ENCODE peak calls at places on chromosomes 5 and 9, in five cellular contexts. H is IMR-90, O is PC-3, X is HCT116, R is left ventricle myocardium inferior. F is an unnamed sample. For H3K9me3, the result is how much of the 10 kb centered on the place peaks cover.

GRCh38 chr5:126414874-126415502 is 8.2 kb upstream of the GRAMD2B start:
- DNase-seq in H (peak), O (peak), X (no peak), R (peak), F (no peak)

GRCh38 chr5:378976-379742 is 57.6 kb downstream of the AHRR start:
- DNase-seq in H (peak), O (peak), X (no peak), R (no peak), F (peak)

GRCh38 chr5:156534086-156534485 is 207.1 kb downstream of the SGCD start:
- DNase-seq in H (no peak), O (no peak), X (no peak), R (no peak), F (no peak)

GRCh38 chr5:158522761-158523160 is 577.0 kb downstream of the EBF1 start:
- DNase-seq in H (no peak), O (no peak), X (no peak), R (peak), F (no peak)

GRCh38 chr9:98132806-98133631 is 14.0 kb upstream of the TRIM14 start:
- DNase-seq in H (no peak), O (no peak), X (no peak), R (no peak), F (no peak)

GRCh38 chr5:136249678-136250266 is 56.8 kb upstream of the SMIM32 start:
- DNase-seq in H (peak), O (peak), X (peak), R (peak), F (peak)

GRCh38 chr9:137666950-137667670 is 48.3 kb downstream of the EHMT1 start:
- DNase-seq in H (no peak), O (no peak), X (no peak), R (no peak), F (no peak)

GRCh38 chr5:139104577-139105271 is 93.4 kb downstream of the SIL1 start:
- DNase-seq in H (peak), O (peak), X (no peak), R (peak), F (no peak)

GRCh38 chr9:125878241-125878640 is 131.1 kb downstream of the PBX3 start:
- DNase-seq in H (no peak), O (no peak), X (no peak), R (no peak), F (no peak)

GRCh38 chr5:146461319-146461718 is 14.2 kb downstream of the TCERG1 start:
- DNase-seq in H (peak), O (peak), X (no peak), R (no peak), F (no peak)

GRCh38 chr5:56251918-56252553 is 18.9 kb upstream of the ANKRD55 start:
- DNase-seq in H (no peak), O (no peak), X (no peak), R (no peak), F (no peak)

GRCh38 chr5:101364469-101364868 is 461.4 kb upstream of the ST8SIA4 start:
- DNase-seq in H (no peak), O (no peak), X (no peak), R (no peak), F (no peak)

GRCh38 chr9:127765418-127765817 is 13.0 kb downstream of the SH2D3C start:
- DNase-seq in H (no peak), O (no peak), X (no peak), R (no peak), F (no peak)

GRCh38 chr5:39020465-39020864 is 53.7 kb downstream of the RICTOR start:
- DNase-seq in H (no peak), O (no peak), X (no peak), R (no peak), F (no peak)

GRCh38 chr5:169547508-169547907 is 36.1 kb upstream of the SPDL1 start:
- DNase-seq in H (peak), O (peak), X (no peak), R (no peak), F (no peak)

GRCh38 chr9:121107041-121107440 is 32.3 kb downstream of the CNTRL start:
- DNase-seq in H (no peak), O (peak), X (peak), R (no peak), F (no peak)

GRCh38 chr5:170907758-170908157 is 45.9 kb downstream of the RANBP17 start:
- DNase-seq in H (peak), O (no peak), X (peak), R (no peak), F (no peak)

GRCh38 chr5:173909205-173909604 is 21.1 kb downstream of the CPEB4 start:
- DNase-seq in H (no peak), O (no peak), X (no peak), R (no peak), F (no peak)

GRCh38 chr9:116951588-116952433 is 264.7 kb downstream of the TRIM32 start:
- DNase-seq in H (peak), O (peak), X (no peak), R (no peak), F (no peak)

GRCh38 chr9:3608011-3608410 is 82.2 kb upstream of the RFX3 start:
- DNase-seq in H (no peak), O (no peak), X (no peak), R (no peak), F (no peak)

GRCh38 chr5:146048994-146049703 is 56.2 kb downstream of the PLAC8L1 start:
- DNase-seq in H (peak), O (peak), X (peak), R (no peak), F (no peak)

GRCh38 chr5:41871866-41872265 is 1.6 kb upstream of the OXCT1 start:
- DNase-seq in H (peak), O (peak), X (no peak), R (no peak), F (no peak)

DNA sequence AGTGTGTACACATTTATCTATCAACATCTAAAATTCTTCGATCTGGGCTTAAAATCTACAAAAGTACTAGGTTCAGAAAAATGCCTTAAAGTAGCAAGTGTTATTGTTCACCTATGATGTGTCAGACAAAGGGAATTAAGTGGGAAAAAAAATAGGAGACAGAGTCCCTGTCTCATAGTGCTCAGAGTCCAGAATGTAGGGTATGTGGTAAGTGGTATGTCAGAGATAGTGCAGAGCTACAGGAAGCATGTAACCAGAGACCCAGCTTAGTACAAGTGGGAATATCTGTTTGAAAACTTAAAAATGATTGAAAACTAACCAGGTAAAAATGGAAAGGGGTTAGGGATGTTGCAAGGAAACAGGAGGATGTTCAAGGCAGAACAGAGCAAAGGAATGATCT is 482.8 kb downstream of the ELAVL2 start:
- DNase-seq in H (no peak), O (no peak), X (no peak), R (no peak), F (no peak)
- H3K9me3 ChIP-seq in H (under half), O (under half), X (under half), R (under half), F (under half)

GRCh38 chr5:177514541-177514940 is 2.2 kb downstream of the DDX41 start:
- DNase-seq in H (no peak), O (no peak), X (no peak), R (no peak), F (no peak)
- H3K4me3 ChIP-seq in H (no peak), O (no peak), X (no peak), R (no peak), F (no peak)

DNA sequence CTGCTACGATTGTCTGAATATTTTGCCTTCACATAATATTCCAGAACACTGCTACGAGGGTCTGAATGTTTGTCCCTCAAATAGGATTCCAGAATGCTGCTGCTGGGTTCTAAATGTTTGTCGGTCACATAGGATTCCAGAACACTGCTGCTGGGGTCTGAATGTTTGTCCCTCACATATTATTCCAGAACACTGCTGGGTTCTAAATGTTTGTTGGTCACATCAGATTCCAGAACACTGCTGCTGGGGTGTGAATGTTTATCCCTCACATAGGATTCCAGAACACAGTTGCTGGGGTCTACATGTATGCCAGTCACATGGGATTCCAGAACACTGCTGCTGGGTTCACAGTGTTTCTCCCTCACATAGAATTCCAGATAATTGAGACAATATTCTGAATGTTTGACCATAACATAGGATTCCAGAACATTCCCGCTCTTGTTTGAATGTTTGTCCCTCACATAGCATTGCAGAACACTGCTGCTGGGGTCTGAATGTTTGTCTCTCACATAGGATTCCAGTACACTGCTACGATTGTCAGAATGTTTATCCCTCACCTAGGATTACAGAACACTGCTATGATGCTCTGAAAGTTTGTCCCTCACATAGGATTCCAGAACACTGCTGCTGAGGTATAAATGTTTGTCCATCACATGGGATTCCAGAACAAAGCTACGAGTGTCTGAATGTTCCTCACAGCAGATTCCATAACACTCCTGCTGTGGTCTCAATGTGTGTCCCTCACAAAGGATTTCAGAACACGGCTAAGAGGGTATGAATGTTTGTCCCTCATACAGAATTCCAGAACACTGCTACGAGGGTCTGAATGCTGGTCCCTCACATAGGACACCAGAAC is 201.8 kb downstream of the FOXD4L6 start:
- DNase-seq in H (no peak), O (no peak), X (no peak), R (no peak), F (no peak)
- H3K9me3 ChIP-seq in H (half or more), O (under half), X (under half), R (half or more), F (under half)

DNA sequence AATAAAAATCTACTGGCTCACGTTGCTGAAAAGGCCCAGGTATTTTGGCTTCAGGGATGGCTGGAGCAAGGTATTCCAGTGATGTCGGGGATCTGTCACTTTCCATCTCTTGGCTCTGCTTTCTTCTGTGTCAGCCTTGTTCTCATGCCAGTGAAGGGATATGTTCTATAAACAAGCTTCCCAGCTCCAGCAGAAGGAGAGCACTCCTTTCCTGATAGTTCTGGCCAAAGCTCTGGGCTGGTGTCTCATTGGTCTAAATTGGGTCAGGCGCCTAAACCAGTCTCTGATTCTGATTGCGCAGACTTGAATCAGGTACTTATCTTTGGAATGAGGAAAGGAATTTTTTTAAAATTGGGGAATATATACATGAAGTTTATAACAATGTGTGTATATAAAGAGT is 5.1 kb downstream of the SNX30 start:
- DNase-seq in H (peak), O (no peak), X (no peak), R (no peak), F (no peak)
- H3K4me3 ChIP-seq in H (no peak), O (no peak), X (no peak), R (no peak), F (no peak)

GRCh38 chr9:40914772-40915659 is 213.5 kb downstream of the FOXD4L6 start:
- DNase-seq in H (no peak), O (no peak), X (no peak), R (no peak), F (no peak)

GRCh38 chr9:40913928-40914673 is 214.4 kb downstream of the FOXD4L6 start:
- DNase-seq in H (no peak), O (no peak), X (no peak), R (no peak), F (no peak)

GRCh38 chr9:40909821-40910220 is 218.7 kb downstream of the FOXD4L6 start:
- DNase-seq in H (no peak), O (no peak), X (no peak), R (no peak), F (no peak)

GRCh38 chr9:40913096-40913719 is 215.3 kb downstream of the FOXD4L6 start:
- DNase-seq in H (no peak), O (no peak), X (no peak), R (no peak), F (no peak)

GRCh38 chr9:40911647-40912046 is 216.8 kb downstream of the FOXD4L6 start:
- DNase-seq in H (no peak), O (no peak), X (no peak), R (no peak), F (no peak)
- H3K9me3 ChIP-seq in H (half or more), O (under half), X (under half), R (half or more), F (half or more)

F was measured in CD4-positive, CD25-positive, alpha-beta regulatory T cell.